ENCODE peak calls at places on chromosomes 16 and 17, in six cellular contexts. One of them, this sample, is unnamed.

GRCh38 chr16:85192233-85192632 is 80.0 kb upstream of the CIBAR2 start:
- DNase-seq in H9: no peak
- DNase-seq in testis: no peak
- DNase-seq in CD8-positive, alpha-beta T cell: no peak
- DNase-seq in OCI-LY7: no peak
- DNase-seq in ascending aorta: no peak
- DNase-seq in this sample: no peak

GRCh38 chr17:64041912-64042311 is 21.5 kb upstream of the ICAM2 start:
- DNase-seq in H9: no peak
- DNase-seq in testis: no peak
- DNase-seq in CD8-positive, alpha-beta T cell: no peak
- DNase-seq in OCI-LY7: no peak
- DNase-seq in ascending aorta: peak; percentile 28
- DNase-seq in this sample: no peak

GRCh38 chr16:51813609-51814008 is 662.5 kb upstream of the SALL1 start:
- DNase-seq in H9: peak; percentile 56
- DNase-seq in testis: no peak
- DNase-seq in CD8-positive, alpha-beta T cell: no peak
- DNase-seq in OCI-LY7: no peak
- DNase-seq in ascending aorta: no peak
- DNase-seq in this sample: no peak

GRCh38 chr16:66605177-66605999 is 884 bp downstream of the CMTM3 start:
- DNase-seq in H9: peak; percentile 61
- DNase-seq in testis: peak; percentile 58
- DNase-seq in CD8-positive, alpha-beta T cell: peak; percentile 20
- DNase-seq in OCI-LY7: peak; percentile 38
- DNase-seq in ascending aorta: peak; percentile 82
- DNase-seq in this sample: peak; percentile 17

GRCh38 chr17:54466875-54467274 is 433.8 kb upstream of the TOM1L1 start:
- DNase-seq in H9: no peak
- DNase-seq in testis: no peak
- DNase-seq in CD8-positive, alpha-beta T cell: no peak
- DNase-seq in OCI-LY7: no peak
- DNase-seq in ascending aorta: no peak
- DNase-seq in this sample: no peak

GRCh38 chr17:58156839-58157803 is 8.9 kb downstream of the OR4D1 start:
- DNase-seq in H9: peak; percentile 86
- DNase-seq in testis: peak; percentile 69
- DNase-seq in CD8-positive, alpha-beta T cell: peak; percentile 49
- DNase-seq in OCI-LY7: no peak
- DNase-seq in ascending aorta: no peak
- DNase-seq in this sample: peak; percentile 58

GRCh38 chr17:57530508-57530907 is 214.6 kb downstream of the CCDC182 start:
- DNase-seq in H9: no peak
- DNase-seq in testis: no peak
- DNase-seq in CD8-positive, alpha-beta T cell: no peak
- DNase-seq in OCI-LY7: peak; percentile 30
- DNase-seq in ascending aorta: no peak
- DNase-seq in this sample: no peak

GRCh38 chr16:86383488-86384262 is 126.7 kb upstream of the FOXF1 start:
- DNase-seq in H9: no peak
- DNase-seq in testis: no peak
- DNase-seq in CD8-positive, alpha-beta T cell: no peak
- DNase-seq in OCI-LY7: no peak
- DNase-seq in ascending aorta: no peak
- DNase-seq in this sample: no peak

GRCh38 chr16:85199069-85199725 is 86.9 kb upstream of the CIBAR2 start:
- DNase-seq in H9: no peak
- DNase-seq in testis: no peak
- DNase-seq in CD8-positive, alpha-beta T cell: no peak
- DNase-seq in OCI-LY7: no peak
- DNase-seq in ascending aorta: no peak
- DNase-seq in this sample: no peak

GRCh38 chr16:86455116-86455515 is 55.2 kb upstream of the FOXF1 start:
- DNase-seq in H9: no peak
- DNase-seq in testis: no peak
- DNase-seq in CD8-positive, alpha-beta T cell: no peak
- DNase-seq in OCI-LY7: no peak
- DNase-seq in ascending aorta: no peak
- DNase-seq in this sample: no peak

GRCh38 chr16:57688987-57689771 is 5.4 kb upstream of the DRC7 start:
- DNase-seq in H9: no peak
- DNase-seq in testis: no peak
- DNase-seq in CD8-positive, alpha-beta T cell: no peak
- DNase-seq in OCI-LY7: no peak
- DNase-seq in ascending aorta: peak; percentile 53
- DNase-seq in this sample: no peak

GRCh38 chr17:41451154-41451728 is 10.5 kb upstream of the KRT38 start:
- DNase-seq in H9: no peak
- DNase-seq in testis: no peak
- DNase-seq in CD8-positive, alpha-beta T cell: no peak
- DNase-seq in OCI-LY7: no peak
- DNase-seq in ascending aorta: no peak
- DNase-seq in this sample: no peak

GRCh38 chr16:67277294-67277998 is 1.9 kb upstream of the PLEKHG4 start:
- DNase-seq in H9: no peak
- DNase-seq in testis: no peak
- DNase-seq in CD8-positive, alpha-beta T cell: no peak
- DNase-seq in OCI-LY7: no peak
- DNase-seq in ascending aorta: peak; percentile 91
- DNase-seq in this sample: no peak

GRCh38 chr17:45646288-45646988 is 137.7 kb upstream of the CRHR1 start:
- DNase-seq in H9: peak; percentile 30
- DNase-seq in testis: no peak
- DNase-seq in CD8-positive, alpha-beta T cell: no peak
- DNase-seq in OCI-LY7: no peak
- DNase-seq in ascending aorta: no peak
- DNase-seq in this sample: no peak

GRCh38 chr16:79628501-79628975 is 28.0 kb upstream of the MAF start:
- DNase-seq in H9: no peak
- DNase-seq in testis: no peak
- DNase-seq in CD8-positive, alpha-beta T cell: peak; percentile 1
- DNase-seq in OCI-LY7: no peak
- DNase-seq in ascending aorta: no peak
- DNase-seq in this sample: no peak

GRCh38 chr17:18280766-18281165 is 20.3 kb downstream of the MIEF2 start:
- DNase-seq in H9: no peak
- DNase-seq in testis: no peak
- DNase-seq in CD8-positive, alpha-beta T cell: no peak
- DNase-seq in OCI-LY7: no peak
- DNase-seq in ascending aorta: no peak
- DNase-seq in this sample: no peak

GRCh38 chr17:82267575-82268379 is 5.7 kb downstream of the CSNK1D start:
- DNase-seq in H9: no peak
- DNase-seq in testis: peak; percentile 90
- DNase-seq in CD8-positive, alpha-beta T cell: peak; percentile 31
- DNase-seq in OCI-LY7: no peak
- DNase-seq in ascending aorta: peak; percentile 97
- DNase-seq in this sample: no peak

GRCh38 chr17:73657473-73658116 is 13.3 kb upstream of the SDK2 start:
- DNase-seq in H9: peak; percentile 90
- DNase-seq in testis: peak; percentile 65
- DNase-seq in CD8-positive, alpha-beta T cell: no peak
- DNase-seq in OCI-LY7: peak; percentile 54
- DNase-seq in ascending aorta: no peak
- DNase-seq in this sample: no peak

GRCh38 chr16:57089406-57089805 is 3.0 kb upstream of the CPNE2 start:
- DNase-seq in H9: no peak
- DNase-seq in testis: no peak
- DNase-seq in CD8-positive, alpha-beta T cell: no peak
- DNase-seq in OCI-LY7: peak; percentile 90
- DNase-seq in ascending aorta: no peak
- DNase-seq in this sample: no peak

DNA sequence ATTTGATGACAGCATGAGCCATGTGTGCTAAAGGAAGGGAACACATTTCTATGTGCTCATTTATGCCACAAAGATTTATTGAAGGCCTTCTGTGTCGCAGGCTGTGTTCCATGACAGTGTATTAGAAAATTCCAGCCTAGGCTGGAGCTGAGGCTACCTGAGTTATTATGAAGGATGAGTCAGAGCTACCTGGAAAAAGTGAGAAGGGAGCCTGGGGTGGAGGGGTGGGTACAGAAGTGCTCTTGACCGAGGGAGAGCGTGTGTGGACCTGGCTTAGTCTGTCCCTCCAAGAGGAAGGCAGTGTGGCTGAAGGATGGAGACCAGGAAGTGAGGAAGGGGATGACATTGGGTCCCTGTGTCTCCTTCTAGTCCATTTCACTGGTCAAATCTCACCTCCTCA is 98.3 kb downstream of the N4BP1 start:
- DNase-seq in H9: no peak
- DNase-seq in testis: no peak
- DNase-seq in CD8-positive, alpha-beta T cell: no peak
- DNase-seq in OCI-LY7: no peak
- DNase-seq in ascending aorta: no peak
- DNase-seq in this sample: no peak
- H3K27ac ChIP-seq in H9: no peak overlapping the region
- H3K27ac ChIP-seq in testis: no peak overlapping the region
- H3K27ac ChIP-seq in CD8-positive, alpha-beta T cell: no peak overlapping the region
- H3K27ac ChIP-seq in OCI-LY7: no peak overlapping the region
- H3K27ac ChIP-seq in ascending aorta: no peak overlapping the region
- H3K27ac ChIP-seq in this sample: no peak overlapping the region

GRCh38 chr16:10561001-10561400 is 19.4 kb downstream of the EMP2 start:
- DNase-seq in H9: no peak
- DNase-seq in testis: no peak
- DNase-seq in CD8-positive, alpha-beta T cell: no peak
- DNase-seq in OCI-LY7: no peak
- DNase-seq in ascending aorta: no peak
- DNase-seq in this sample: no peak
- H3K27ac ChIP-seq in H9: no peak overlapping the region
- H3K27ac ChIP-seq in testis: no peak overlapping the region
- H3K27ac ChIP-seq in CD8-positive, alpha-beta T cell: no peak overlapping the region
- H3K27ac ChIP-seq in OCI-LY7: no peak overlapping the region
- H3K27ac ChIP-seq in ascending aorta: peak overlapping the region; percentile 79
- H3K27ac ChIP-seq in this sample: no peak overlapping the region

GRCh38 chr17:37384560-37385160 is 8.9 kb downstream of the C17orf78 start:
- DNase-seq in H9: no peak
- DNase-seq in testis: no peak
- DNase-seq in CD8-positive, alpha-beta T cell: no peak
- DNase-seq in OCI-LY7: no peak
- DNase-seq in ascending aorta: no peak
- DNase-seq in this sample: no peak
- H3K27ac ChIP-seq in H9: no peak overlapping the region
- H3K27ac ChIP-seq in testis: no peak overlapping the region
- H3K27ac ChIP-seq in CD8-positive, alpha-beta T cell: no peak overlapping the region
- H3K27ac ChIP-seq in OCI-LY7: no peak overlapping the region
- H3K27ac ChIP-seq in ascending aorta: no peak overlapping the region
- H3K27ac ChIP-seq in this sample: no peak overlapping the region

GRCh38 chr16:72846594-72846993 is 201.3 kb downstream of the ZFHX3 start:
- DNase-seq in H9: no peak
- DNase-seq in testis: no peak
- DNase-seq in CD8-positive, alpha-beta T cell: no peak
- DNase-seq in OCI-LY7: no peak
- DNase-seq in ascending aorta: no peak
- DNase-seq in this sample: no peak
- H3K27ac ChIP-seq in H9: no peak overlapping the region
- H3K27ac ChIP-seq in testis: no peak overlapping the region
- H3K27ac ChIP-seq in CD8-positive, alpha-beta T cell: no peak overlapping the region
- H3K27ac ChIP-seq in OCI-LY7: no peak overlapping the region
- H3K27ac ChIP-seq in ascending aorta: peak overlapping the region; percentile 96
- H3K27ac ChIP-seq in this sample: no peak overlapping the region